ENCODE peak calls at places on chromosomes 13 and 19, in four cellular contexts. L is K562, D is HL-60, M is GM12878. I is an unnamed sample.

GRCh38 chr13:110925023-110925608 is 10.2 kb upstream of the ANKRD10 start:
- DNase-seq in M (no peak), L (no peak), D (no peak), I (no peak)

GRCh38 chr19:5018224-5019015 is 49.5 kb downstream of the KDM4B start:
- DNase-seq in D (no peak), L (no peak), M (no peak), I (no peak)

GRCh38 chr13:95355491-95355890 is 54.2 kb upstream of the ABCC4 start:
- DNase-seq in L (no peak), M (no peak), D (no peak), I (no peak)

GRCh38 chr13:22592515-22592914 is 588.3 kb upstream of the SGCG start:
- DNase-seq in L (no peak), M (no peak), D (no peak), I (no peak)

GRCh38 chr19:21586341-21587116 is 81.1 kb downstream of the ZNF429 start:
- DNase-seq in M (no peak), D (no peak), L (no peak), I (no peak)

GRCh38 chr13:23506071-23506820 is 64.0 kb upstream of the TNFRSF19 start:
- DNase-seq in D (no peak), L (no peak), M (no peak), I (no peak)

GRCh38 chr13:20684041-20684440 is 19.5 kb upstream of the IL17D start:
- DNase-seq in L (no peak), M (no peak), D (no peak), I (no peak)

GRCh38 chr19:5804516-5805464 is at the start of gene NRTN:
- DNase-seq in L (peak; percentile 85), D (no peak), M (no peak), I (peak; percentile 68)

GRCh38 chr19:32878988-32879387 is 9.4 kb upstream of the SLC7A9 start:
- DNase-seq in L (no peak), D (no peak), M (no peak), I (no peak)

GRCh38 chr13:76293346-76293745 is 592.9 kb downstream of the KCTD12 start:
- DNase-seq in D (no peak), L (no peak), M (no peak), I (no peak)

GRCh38 chr13:111511805-111512504 is 191.5 kb downstream of the TEX29 start:
- DNase-seq in M (no peak), L (no peak), D (no peak), I (no peak)

GRCh38 chr19:58559275-58560006 is 1.0 kb upstream of the UBE2M start:
- DNase-seq in M (peak; percentile 76), L (peak; percentile 95), D (peak; percentile 95), I (peak; percentile 84)

GRCh38 chr13:40401911-40402776 is 264.3 kb downstream of the FOXO1 start:
- DNase-seq in D (peak; percentile 99), M (peak; percentile 74), L (peak; percentile 30), I (no peak)

GRCh38 chr19:35379992-35380391 is 9.1 kb downstream of the GPR42 start:
- DNase-seq in M (no peak), D (no peak), L (peak; percentile 37), I (no peak)

GRCh38 chr19:55253842-55254624 is 4.8 kb downstream of the PPP6R1 start:
- DNase-seq in L (no peak), D (peak; percentile 82), M (peak; percentile 77), I (peak; percentile 75)

GRCh38 chr19:6773323-6773931 is 919 bp downstream of the VAV1 start:
- DNase-seq in M (peak; percentile 64), L (no peak), D (peak; percentile 88), I (peak; percentile 54)

GRCh38 chr13:84121456-84121855 is 239.2 kb upstream of the SLITRK1 start:
- DNase-seq in L (no peak), M (no peak), D (no peak), I (no peak)

GRCh38 chr13:90272356-90272755 is 1075.1 kb upstream of the MIR17HG start:
- DNase-seq in M (no peak), L (no peak), D (no peak), I (no peak)

GRCh38 chr13:103510007-103510406 is 443.8 kb upstream of the SLC10A2 start:
- DNase-seq in D (no peak), L (no peak), M (no peak), I (no peak)

GRCh38 chr13:107743523-107743922 is 471.8 kb downstream of the LIG4 start:
- DNase-seq in D (no peak), M (no peak), L (no peak), I (no peak)

GRCh38 chr13:76825415-76825814 is 60.8 kb downstream of the KCTD12 start:
- DNase-seq in L (no peak), M (no peak), D (no peak), I (no peak)

GRCh38 chr13:51764184-51765141 is 39.5 kb downstream of the DHRS12 start:
- DNase-seq in D (no peak), M (peak; percentile 65), L (no peak), I (peak; percentile 42)

GRCh38 chr19:12156254-12157058 is at the start of gene ZNF625:
- DNase-seq in D (no peak), M (peak; percentile 39), L (no peak), I (peak; percentile 72)

GRCh38 chr13:38685974-38686571 is 804 bp upstream of the FREM2 start:
- DNase-seq in L (no peak), D (no peak), M (no peak), I (no peak)

GRCh38 chr13:41452462-41452861 is 4.9 kb upstream of the RGCC start:
- DNase-seq in M (no peak), L (no peak), D (no peak), I (no peak)

GRCh38 chr13:61765181-61765742 is 349.6 kb upstream of the PCDH20 start:
- DNase-seq in D (no peak), M (no peak), L (no peak), I (no peak)

GRCh38 chr19:36401475-36401874 is 17.0 kb downstream of the ZFP82 start:
- DNase-seq in D (no peak), M (no peak), L (no peak), I (peak; percentile 39)

GRCh38 chr19:58572818-58573657 is at the start of gene MZF1:
- DNase-seq in D (peak; percentile 100), L (peak; percentile 92), M (peak; percentile 99), I (peak; percentile 94)

GRCh38 chr19:10339380-10339960 is at the start of gene ICAM3:
- DNase-seq in M (peak; percentile 43), L (no peak), D (peak; percentile 90), I (peak; percentile 72)

GRCh38 chr13:32314968-32315254 is 252 bp downstream of the ZAR1L start:
- DNase-seq in L (peak; percentile 29), M (no peak), D (no peak), I (peak; percentile 16)

GRCh38 chr13:23440821-23441608 is 7.5 kb upstream of the SACS start:
- DNase-seq in L (no peak), M (no peak), D (no peak), I (no peak)

GRCh38 chr19:50493171-50493570 is 16.5 kb upstream of the GARIN5A start:
- DNase-seq in M (no peak), L (no peak), D (no peak), I (no peak)

GRCh38 chr19:16367269-16367683 is 42.6 kb downstream of the KLF2 start:
- DNase-seq in L (no peak), M (peak; percentile 90), D (peak; percentile 78), I (no peak)

GRCh38 chr19:54554896-54555295 is 18.7 kb upstream of the LILRA2 start:
- DNase-seq in L (no peak), M (no peak), D (no peak), I (no peak)

GRCh38 chr13:97003071-97003470 is 8.8 kb upstream of the OXGR1 start:
- DNase-seq in D (no peak), L (no peak), M (no peak), I (no peak)

GRCh38 chr13:74287672-74288169 is 153.5 kb upstream of the KLF12 start:
- DNase-seq in D (no peak), L (no peak), M (no peak), I (no peak)

GRCh38 chr19:3520166-3521103 is 14.3 kb downstream of the FZR1 start:
- DNase-seq in L (peak; percentile 87), D (no peak), M (no peak), I (no peak)
- TF ChIP-seq SPI1 in L (no peak), D (no peak), M (no peak), I (no peak)

GRCh38 chr19:40778045-40778864 is at the start of gene RAB4B:
- DNase-seq in M (peak; percentile 99), D (peak; percentile 100), L (peak; percentile 97), I (peak; percentile 88)
- TF ChIP-seq POLR2AphosphoS5 in M (no peak), D (peak; percentile 62), L (no peak), I (no peak)

DNA sequence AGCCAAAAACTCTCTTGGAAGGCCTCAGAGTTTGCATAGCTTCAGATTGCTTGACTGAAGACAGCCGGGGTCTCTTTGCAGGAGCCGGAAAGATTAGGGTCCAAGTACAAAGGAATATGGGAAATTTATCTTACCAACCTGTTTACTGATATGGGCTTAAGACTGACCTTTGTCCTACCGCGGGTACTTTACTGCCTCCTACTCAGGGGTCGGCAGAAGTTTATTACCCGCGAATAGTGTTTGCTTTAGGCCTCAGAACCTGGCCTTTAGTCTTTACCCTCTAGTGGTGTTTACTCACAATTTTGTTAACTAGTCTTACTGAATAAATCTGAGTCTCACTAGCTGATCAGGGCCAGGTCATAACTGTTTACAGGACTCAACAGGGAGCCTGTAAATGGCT is 765.4 kb upstream of the SPRY2 start:
- DNase-seq in D (no peak), L (no peak), M (no peak), I (no peak)
- TF ChIP-seq SPI1 in D (no peak), L (no peak), M (no peak), I (no peak)

DNA sequence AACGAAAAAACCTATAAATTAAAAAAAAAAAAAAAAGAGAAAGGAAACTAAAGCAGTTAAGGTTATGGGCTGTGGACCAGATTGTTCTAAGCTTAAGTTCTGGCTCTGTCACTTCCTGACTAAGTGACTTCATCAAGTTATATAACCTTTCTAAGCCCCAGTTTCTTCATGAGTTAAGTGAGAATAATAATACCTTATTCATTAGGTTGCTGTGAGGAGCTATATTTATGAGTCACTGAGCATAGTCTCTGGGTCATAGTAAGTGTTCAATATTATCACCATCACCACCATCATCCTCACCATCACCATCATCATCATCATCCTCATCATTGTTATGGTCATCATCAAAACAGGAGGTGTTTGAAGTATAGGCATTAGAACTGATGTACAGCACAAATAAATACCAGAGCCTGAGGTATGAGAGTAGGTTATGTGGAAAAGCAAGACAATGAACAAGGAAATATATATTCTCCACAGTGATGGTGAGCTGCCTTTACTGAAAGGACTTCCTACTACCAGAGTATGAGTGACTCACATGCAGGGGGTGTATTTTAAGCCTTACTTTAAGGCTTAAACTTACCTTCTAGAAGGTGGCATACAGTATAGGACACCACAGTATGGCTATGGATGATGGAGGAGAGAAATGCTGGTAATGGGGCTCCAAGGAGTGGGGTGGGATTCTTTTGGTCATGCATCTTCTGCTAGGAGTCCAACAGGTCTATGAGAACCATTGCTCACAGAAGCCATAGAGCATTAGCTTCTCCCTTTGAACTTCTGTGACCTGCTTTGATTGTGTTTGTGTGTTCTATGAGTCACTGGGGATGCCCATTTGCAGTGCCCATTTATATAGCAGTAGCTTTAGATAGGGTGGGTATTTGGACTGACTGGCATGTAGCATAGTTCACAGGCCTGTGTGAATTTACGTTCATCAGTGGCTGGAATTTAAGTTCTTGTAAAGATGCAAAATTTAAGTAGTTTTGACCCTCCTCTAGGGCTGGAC is 104.4 kb downstream of the KLF5 start:
- DNase-seq in D (no peak), L (no peak), M (no peak), I (no peak)
- TF ChIP-seq POLR2AphosphoS5 in D (no peak), L (no peak), M (no peak), I (no peak)

GRCh38 chr19:377801-378581 is 31.0 kb downstream of the C2CD4C start:
- DNase-seq in D (no peak), M (no peak), L (no peak), I (no peak)
- TF ChIP-seq SPI1 in D (no peak), M (no peak), L (no peak), I (no peak)

GRCh38 chr13:27171830-27172494 is 351 bp upstream of the USP12 start:
- DNase-seq in D (peak; percentile 92), L (peak; percentile 77), M (no peak), I (peak; percentile 78)
- TF ChIP-seq POLR2AphosphoS5 in D (no peak), L (peak; percentile 47), M (peak; percentile 36), I (no peak)